ENCODE peak calls at places on chromosomes 2 and 18, in four cellular contexts. C, T, L and A are unnamed samples.

GRCh38 chr2:207847807-207848544 is 78.3 kb upstream of the FZD5 start:
- DNase-seq in C (peak), T (peak), L (peak), A (no peak)

GRCh38 chr2:71563872-71564271 is 110.5 kb downstream of the DYSF start:
- DNase-seq in T (peak), L (no peak), C (no peak), A (no peak)

GRCh38 chr2:31192396-31193065 is 24.8 kb downstream of the CAPN14 start:
- DNase-seq in C (no peak), T (no peak), L (no peak), A (no peak)

GRCh38 chr2:166285215-166285614 is 90.5 kb downstream of the SCN9A start:
- DNase-seq in C (no peak), L (no peak), T (peak), A (no peak)

GRCh38 chr2:2562867-2563266 is 231.8 kb upstream of the MYT1L start:
- DNase-seq in C (no peak), T (no peak), L (no peak), A (no peak)

GRCh38 chr2:165573534-165574461 is 104.3 kb downstream of the CSRNP3 start:
- DNase-seq in T (no peak), L (peak), C (peak), A (no peak)

GRCh38 chr2:162164802-162165201 is 12.8 kb upstream of the GCG start:
- DNase-seq in T (peak), L (no peak), C (no peak), A (no peak)

GRCh38 chr2:75481041-75481836 is 79.5 kb downstream of the EVA1A start:
- DNase-seq in L (peak), T (peak), C (peak), A (no peak)

GRCh38 chr2:240329116-240329665 is 106.3 kb upstream of the GPC1 start:
- DNase-seq in C (no peak), T (no peak), L (no peak), A (no peak)

GRCh38 chr2:182943339-182943738 is 76.9 kb upstream of the FRZB start:
- DNase-seq in L (no peak), T (no peak), C (no peak), A (no peak)

GRCh38 chr2:144517825-144518699 is 1.9 kb downstream of the ZEB2 start:
- DNase-seq in C (peak), L (peak), T (peak), A (no peak)

GRCh38 chr2:132589060-132589765 is 80.8 kb downstream of the LYPD1 start:
- DNase-seq in T (no peak), L (peak), C (no peak), A (no peak)

GRCh38 chr2:183995632-183996031 is 602.7 kb upstream of the ZNF804A start:
- DNase-seq in T (no peak), L (no peak), C (peak), A (no peak)

GRCh38 chr2:239929504-239929903 is 95.6 kb downstream of the NDUFA10 start:
- DNase-seq in C (no peak), L (no peak), T (no peak), A (no peak)

GRCh38 chr2:72334806-72335205 is 187.1 kb upstream of the CYP26B1 start:
- DNase-seq in L (no peak), T (no peak), C (no peak), A (no peak)

GRCh38 chr2:156437876-156438410 is 1.8 kb downstream of the GPD2 start:
- DNase-seq in L (no peak), T (peak), C (no peak), A (no peak)

GRCh38 chr2:139992078-139992477 is 1211.9 kb upstream of the NXPH2 start:
- DNase-seq in L (peak), T (no peak), C (peak), A (no peak)

GRCh38 chr2:96870631-96871255 is 863 bp upstream of the SEMA4C start:
- DNase-seq in T (peak), C (peak), L (no peak), A (no peak)

GRCh38 chr2:46850742-46851141 is 64.9 kb downstream of the MCFD2 start:
- DNase-seq in C (no peak), L (no peak), T (peak), A (no peak)

GRCh38 chr18:31498450-31499156 is 626 bp downstream of the DSG2 start:
- DNase-seq in T (no peak), C (no peak), L (peak), A (no peak)

GRCh38 chr2:171813729-171814128 is 80.3 kb downstream of the SLC25A12 start:
- DNase-seq in C (no peak), L (no peak), T (no peak), A (no peak)

GRCh38 chr2:100857915-100858314 is 38.0 kb downstream of the NPAS2 start:
- DNase-seq in T (peak), C (no peak), L (no peak), A (no peak)

GRCh38 chr2:64582774-64583340 is 58.7 kb downstream of the AFTPH start:
- DNase-seq in T (no peak), L (no peak), C (no peak), A (no peak)

DNA sequence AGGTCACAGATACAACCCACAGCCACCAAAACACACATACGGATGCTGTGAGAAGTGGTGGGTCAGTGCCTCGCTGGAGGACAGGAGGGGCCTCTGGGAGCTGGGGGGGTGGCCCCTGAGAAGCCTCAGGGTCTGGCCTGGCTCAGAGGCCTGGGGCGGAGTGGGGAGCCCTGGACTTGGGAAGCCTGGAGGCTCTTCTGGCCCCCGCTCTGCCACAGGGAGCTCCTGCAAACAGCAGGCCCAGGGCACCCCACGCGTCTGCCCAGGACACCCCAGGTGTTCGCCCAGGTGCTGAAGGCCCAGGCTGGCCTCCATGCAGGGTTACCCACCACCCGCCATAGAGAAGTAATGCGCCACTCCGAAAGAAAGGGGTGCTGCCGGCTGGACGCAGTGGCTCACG is 25.9 kb downstream of the THAP4 start:
- DNase-seq in C (no peak), T (no peak), L (no peak), A (no peak)
- H3K9ac ChIP-seq in C (peak), T (peak), L (no peak), A (no peak)

DNA sequence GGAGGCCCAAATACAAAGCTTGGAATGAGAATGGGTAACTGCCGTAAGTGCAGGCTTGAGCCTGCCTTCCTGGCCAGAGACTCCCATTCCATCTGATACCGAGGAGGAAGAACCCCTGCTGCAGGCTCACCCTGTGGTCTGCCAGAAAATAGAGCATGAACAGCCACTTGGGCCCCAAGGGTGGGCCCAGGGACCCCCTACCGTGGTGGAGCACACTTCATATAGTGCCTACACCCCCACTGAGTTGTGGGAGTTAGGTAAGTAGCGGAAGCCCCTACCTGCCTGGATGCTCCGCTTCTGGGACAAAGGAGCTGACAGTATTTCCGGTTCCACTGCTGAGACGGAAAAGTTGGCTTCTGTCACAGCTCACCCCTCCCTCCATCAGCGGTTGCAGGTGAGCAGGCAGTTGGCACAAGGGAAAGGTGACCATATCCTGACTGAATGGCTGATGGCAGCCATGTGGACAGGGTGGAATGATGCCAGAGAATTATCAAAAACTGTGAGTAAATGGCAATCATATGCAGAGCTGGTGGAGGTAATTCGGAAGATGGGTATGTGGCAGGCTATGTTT is 11.5 kb upstream of the C2orf42 start:
- DNase-seq in C (no peak), T (no peak), L (no peak), A (no peak)
- H3K9ac ChIP-seq in C (no peak), T (no peak), L (no peak), A (no peak)

DNA sequence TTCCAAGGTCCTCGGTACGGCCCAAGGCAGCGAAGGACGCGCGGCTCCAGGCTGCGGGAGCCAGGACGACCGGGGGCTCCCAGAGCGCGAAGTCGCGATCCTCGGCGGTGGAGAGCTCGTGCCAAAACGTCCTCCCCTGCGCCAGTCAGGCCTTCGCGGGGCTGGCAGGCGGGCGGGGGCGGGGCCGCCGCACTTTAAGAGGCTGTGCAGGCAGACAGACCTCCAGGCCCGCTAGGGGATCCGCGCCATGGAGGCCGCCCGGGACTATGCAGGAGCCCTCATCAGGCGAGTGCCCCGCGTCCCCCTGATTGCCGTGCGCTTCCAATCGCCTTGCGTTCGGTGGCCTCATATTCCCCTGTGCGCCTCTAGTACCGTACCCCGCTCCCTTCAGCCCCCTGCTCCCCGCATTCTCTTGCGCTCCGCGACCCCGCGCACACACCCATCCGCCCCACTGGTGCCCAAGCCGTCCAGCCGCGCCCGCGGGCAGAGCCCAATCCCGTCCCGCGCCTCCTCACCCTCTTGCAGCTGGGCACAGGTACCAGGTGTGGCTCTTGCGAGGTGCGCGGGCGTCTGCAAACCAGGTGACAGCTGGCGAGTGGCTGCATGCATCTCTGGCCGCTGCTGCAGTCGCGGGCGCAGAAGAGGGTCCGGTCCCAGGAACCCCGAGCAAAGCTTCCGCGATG is at the start of gene CIDEA:
- DNase-seq in T (peak), L (peak), C (peak), A (no peak)
- H3K9ac ChIP-seq in T (no peak), L (no peak), C (peak), A (no peak)

GRCh38 chr2:237867465-237867864 is 8.0 kb downstream of the RAMP1 start:
- DNase-seq in T (no peak), C (no peak), L (no peak), A (no peak)

GRCh38 chr2:237864030-237864931 is 4.9 kb downstream of the RAMP1 start:
- DNase-seq in T (no peak), C (peak), L (no peak), A (no peak)

GRCh38 chr2:237864940-237865622 is 5.7 kb downstream of the RAMP1 start:
- DNase-seq in T (peak), C (peak), L (no peak), A (no peak)

GRCh38 chr2:237866119-237866621 is 6.7 kb downstream of the RAMP1 start:
- DNase-seq in C (no peak), T (peak), L (no peak), A (no peak)

DNA sequence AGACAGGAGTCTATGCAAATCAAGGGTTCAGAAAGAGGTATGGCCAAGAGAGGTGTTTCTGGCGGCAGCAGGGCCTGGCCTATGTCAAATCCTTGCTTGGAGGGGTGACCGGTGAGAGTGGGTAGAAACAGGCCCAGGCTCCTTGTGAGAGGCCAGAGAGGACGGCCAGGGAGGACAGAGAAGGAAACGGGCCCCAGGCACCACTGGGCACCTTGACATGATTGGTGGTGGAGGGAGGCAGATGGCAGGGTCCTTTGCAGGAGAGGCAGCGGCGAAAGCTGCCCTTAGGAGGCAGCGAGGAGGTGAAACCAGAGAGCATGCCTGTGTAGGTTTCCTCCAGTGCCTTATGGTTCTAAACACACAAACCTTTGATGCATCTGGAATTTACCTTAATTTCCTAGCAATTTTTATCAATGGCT is 6.2 kb downstream of the RAMP1 start:
- DNase-seq in T (no peak), L (peak), C (peak), A (no peak)
- H3K9ac ChIP-seq in T (no peak), L (no peak), C (no peak), A (no peak)

GRCh38 chr2:222734690-222735014 is 63.2 kb downstream of the MOGAT1 start:
- DNase-seq in L (no peak), T (no peak), C (no peak), A (no peak)
- H3K9ac ChIP-seq in L (no peak), T (peak), C (no peak), A (no peak)

GRCh38 chr2:168174761-168175160 is 72.6 kb downstream of the STK39 start:
- DNase-seq in L (no peak), T (no peak), C (no peak), A (no peak)
- H3K9ac ChIP-seq in L (no peak), T (no peak), C (no peak), A (no peak)

GRCh38 chr2:11750917-11751316 is 4.5 kb downstream of the LPIN1 start:
- DNase-seq in L (no peak), T (no peak), C (no peak), A (no peak)

GRCh38 chr2:11748861-11749645 is 2.6 kb downstream of the LPIN1 start:
- DNase-seq in C (no peak), T (no peak), L (no peak), A (no peak)

GRCh38 chr2:11750422-11750821 is 4.0 kb downstream of the LPIN1 start:
- DNase-seq in C (no peak), L (no peak), T (peak), A (peak)

GRCh38 chr2:11748018-11748860 is 1.8 kb downstream of the LPIN1 start:
- DNase-seq in C (no peak), T (no peak), L (no peak), A (no peak)

DNA sequence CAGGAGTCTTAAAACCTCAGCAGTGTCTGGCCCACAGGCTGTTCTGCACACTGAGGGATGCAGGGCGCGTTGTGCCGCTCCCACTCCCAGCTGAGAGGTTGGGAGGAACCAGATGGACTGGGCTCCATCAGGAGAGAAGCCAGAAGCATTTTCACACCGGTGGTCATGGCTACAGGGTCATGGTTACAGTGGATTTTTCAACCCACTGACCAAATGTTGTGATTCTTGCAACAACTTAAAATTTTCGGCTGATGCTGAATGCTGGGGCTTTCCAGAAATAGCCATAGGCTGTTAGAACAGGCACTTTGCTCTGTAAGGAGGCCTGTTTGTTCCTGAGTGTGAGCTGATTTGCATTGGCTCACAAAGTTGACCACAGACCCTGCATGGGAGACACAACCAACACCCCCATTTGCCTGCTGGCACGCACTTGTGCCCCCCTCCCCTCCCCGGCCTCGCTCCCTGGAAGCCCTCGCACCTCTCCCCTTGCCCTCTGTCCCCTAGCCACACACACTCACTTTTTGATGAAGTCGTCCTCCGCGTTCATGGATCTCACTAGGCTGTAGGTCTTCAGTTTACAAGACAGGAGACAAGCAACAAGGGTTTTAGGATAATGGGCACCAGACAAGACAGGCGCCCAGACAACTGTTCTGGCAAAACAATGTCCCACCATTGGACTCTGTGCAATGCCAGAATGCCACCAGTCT is 3.4 kb downstream of the LPIN1 start:
- DNase-seq in C (no peak), T (no peak), L (no peak), A (no peak)
- H3K9ac ChIP-seq in C (no peak), T (no peak), L (no peak), A (no peak)